ENCODE peak calls at places on chromosomes 3 and 15, in five cellular contexts. I is GM13976, W is HS-5, P is pancreas, K is A549. T is an unnamed sample.

GRCh38 chr3:30401971-30402370 is 204.4 kb upstream of the TGFBR2 start:
- DNase-seq in I (no peak), W (no peak), P (no peak), K (no peak), T (no peak)

GRCh38 chr3:86047329-86047625 is 943.7 kb downstream of the VGLL3 start:
- DNase-seq in I (no peak), W (no peak), P (no peak), K (no peak), T (no peak)

GRCh38 chr3:69282191-69282590 is 103.7 kb downstream of the FRMD4B start:
- DNase-seq in I (peak; percentile 25), W (no peak), P (peak; percentile 19), K (no peak), T (no peak)

GRCh38 chr3:50617911-50618481 is 1.0 kb downstream of the MAPKAPK3 start:
- DNase-seq in I (no peak), W (no peak), P (no peak), K (no peak), T (no peak)

GRCh38 chr3:14550181-14550580 is 10.0 kb upstream of the GRIP2 start:
- DNase-seq in I (no peak), W (no peak), P (no peak), K (no peak), T (no peak)

GRCh38 chr15:25848769-25849430 is 14.2 kb downstream of the ATP10A start:
- DNase-seq in I (no peak), W (no peak), P (no peak), K (no peak), T (no peak)

GRCh38 chr3:139450155-139450554 is 26.2 kb downstream of the RBP2 start:
- DNase-seq in I (no peak), W (no peak), P (no peak), K (no peak), T (no peak)

GRCh38 chr15:71874245-71874644 is 63.9 kb downstream of the NR2E3 start:
- DNase-seq in I (peak; percentile 43), W (no peak), P (no peak), K (no peak), T (no peak)

GRCh38 chr15:50257924-50258323 is 7.6 kb downstream of the HDC start:
- DNase-seq in I (no peak), W (no peak), P (no peak), K (no peak), T (peak; percentile 7)

GRCh38 chr15:74025436-74025835 is 30.9 kb downstream of the PML start:
- DNase-seq in I (no peak), W (no peak), P (no peak), K (no peak), T (no peak)

GRCh38 chr15:58770519-58770856 is 614 bp upstream of the MINDY2 start:
- DNase-seq in I (peak; percentile 66), W (no peak), P (no peak), K (peak; percentile 68), T (no peak)

GRCh38 chr3:81760215-81760614 is 1.2 kb downstream of the GBE1 start:
- DNase-seq in I (no peak), W (no peak), P (no peak), K (no peak), T (no peak)

GRCh38 chr15:85854345-85855097 is 59.8 kb upstream of the KLHL25 start:
- DNase-seq in I (peak; percentile 81), W (no peak), P (peak; percentile 33), K (peak; percentile 88), T (peak; percentile 48)

GRCh38 chr3:2623463-2623862 is 486.7 kb downstream of the IL5RA start:
- DNase-seq in I (no peak), W (no peak), P (no peak), K (no peak), T (no peak)

GRCh38 chr15:77107531-77108355 is 36.8 kb upstream of the TSPAN3 start:
- DNase-seq in I (peak; percentile 64), W (no peak), P (peak; percentile 43), K (peak; percentile 60), T (peak; percentile 37)

GRCh38 chr15:63917588-63918316 is 84.0 kb upstream of the HERC1 start:
- DNase-seq in I (no peak), W (no peak), P (no peak), K (no peak), T (no peak)

GRCh38 chr3:195697582-195698324 is 23.0 kb upstream of the MUC20 start:
- DNase-seq in I (no peak), W (peak; percentile 89), P (no peak), K (peak; percentile 83), T (no peak)

GRCh38 chr15:89184367-89184766 is 37.0 kb downstream of the RLBP1 start:
- DNase-seq in I (no peak), W (no peak), P (peak; percentile 55), K (no peak), T (no peak)

GRCh38 chr3:175266478-175266877 is 407.3 kb downstream of the NAALADL2 start:
- DNase-seq in I (no peak), W (no peak), P (no peak), K (no peak), T (no peak)

GRCh38 chr15:70643783-70644125 is 119.6 kb downstream of the UACA start:
- DNase-seq in I (no peak), W (peak; percentile 11), P (no peak), K (peak; percentile 42), T (no peak)

GRCh38 chr3:11662392-11662990 is 18.8 kb upstream of the VGLL4 start:
- DNase-seq in I (no peak), W (no peak), P (no peak), K (peak; percentile 24), T (no peak)

GRCh38 chr3:148642616-148643015 is 55.1 kb upstream of the AGTR1 start:
- DNase-seq in I (no peak), W (no peak), P (no peak), K (no peak), T (no peak)

GRCh38 chr3:9330166-9330703 is 32.6 kb upstream of the THUMPD3 start:
- DNase-seq in I (no peak), W (no peak), P (no peak), K (no peak), T (no peak)

GRCh38 chr3:28634019-28634418 is 285.4 kb upstream of the AZI2 start:
- DNase-seq in I (no peak), W (no peak), P (no peak), K (no peak), T (no peak)